ENCODE peak calls at places on chromosomes 13 and 19, in seven cellular contexts. One of them, this sample, is unnamed.

GRCh38 chr19:45985321-45985720 is 9.9 kb upstream of the CCDC61 start:
- DNase-seq in CD4-positive, CD25-positive, alpha-beta regulatory T cell: no peak
- DNase-seq in cardiac muscle cell: no peak
- DNase-seq in left lung: no peak
- DNase-seq in choroid plexus epithelial cell: no peak
- DNase-seq in neural progenitor cell: no peak
- DNase-seq in adrenal gland: no peak
- DNase-seq in this sample: no peak

GRCh38 chr13:95660981-95661581 is 15.9 kb upstream of the DNAJC3 start:
- DNase-seq in left lung: no peak
- DNase-seq in cardiac muscle cell: peak; percentile 74
- DNase-seq in choroid plexus epithelial cell: peak; percentile 71
- DNase-seq in CD4-positive, CD25-positive, alpha-beta regulatory T cell: peak; percentile 41
- DNase-seq in neural progenitor cell: peak; percentile 56
- DNase-seq in adrenal gland: no peak
- DNase-seq in this sample: peak; percentile 21

GRCh38 chr19:4089400-4089908 is 22.8 kb upstream of the ZBTB7A start:
- DNase-seq in neural progenitor cell: no peak
- DNase-seq in left lung: peak; percentile 67
- DNase-seq in CD4-positive, CD25-positive, alpha-beta regulatory T cell: peak; percentile 51
- DNase-seq in choroid plexus epithelial cell: no peak
- DNase-seq in adrenal gland: no peak
- DNase-seq in cardiac muscle cell: no peak
- DNase-seq in this sample: peak; percentile 53

GRCh38 chr13:94433055-94433947 is 46.2 kb downstream of the DCT start:
- DNase-seq in adrenal gland: no peak
- DNase-seq in cardiac muscle cell: peak; percentile 86
- DNase-seq in neural progenitor cell: peak; percentile 31
- DNase-seq in choroid plexus epithelial cell: no peak
- DNase-seq in left lung: no peak
- DNase-seq in CD4-positive, CD25-positive, alpha-beta regulatory T cell: peak; percentile 11
- DNase-seq in this sample: no peak

GRCh38 chr13:101623469-101624209 is 171.2 kb downstream of the ITGBL1 start:
- DNase-seq in CD4-positive, CD25-positive, alpha-beta regulatory T cell: no peak
- DNase-seq in neural progenitor cell: no peak
- DNase-seq in adrenal gland: no peak
- DNase-seq in cardiac muscle cell: no peak
- DNase-seq in choroid plexus epithelial cell: peak; percentile 46
- DNase-seq in left lung: no peak
- DNase-seq in this sample: no peak

GRCh38 chr13:92137519-92137918 is 739.1 kb downstream of the GPC5 start:
- DNase-seq in CD4-positive, CD25-positive, alpha-beta regulatory T cell: no peak
- DNase-seq in cardiac muscle cell: no peak
- DNase-seq in neural progenitor cell: peak; percentile 3
- DNase-seq in adrenal gland: no peak
- DNase-seq in left lung: no peak
- DNase-seq in choroid plexus epithelial cell: peak; percentile 44
- DNase-seq in this sample: no peak

GRCh38 chr13:63901630-63902029 is 2486.0 kb upstream of the PCDH20 start:
- DNase-seq in adrenal gland: no peak
- DNase-seq in left lung: no peak
- DNase-seq in cardiac muscle cell: no peak
- DNase-seq in choroid plexus epithelial cell: no peak
- DNase-seq in CD4-positive, CD25-positive, alpha-beta regulatory T cell: no peak
- DNase-seq in neural progenitor cell: peak; percentile 13
- DNase-seq in this sample: no peak

GRCh38 chr13:21033866-21034601 is 27.4 kb downstream of the LATS2 start:
- DNase-seq in left lung: no peak
- DNase-seq in adrenal gland: no peak
- DNase-seq in cardiac muscle cell: no peak
- DNase-seq in neural progenitor cell: no peak
- DNase-seq in choroid plexus epithelial cell: no peak
- DNase-seq in CD4-positive, CD25-positive, alpha-beta regulatory T cell: no peak
- DNase-seq in this sample: no peak

GRCh38 chr13:63737418-63737817 is 2321.8 kb upstream of the PCDH20 start:
- DNase-seq in CD4-positive, CD25-positive, alpha-beta regulatory T cell: no peak
- DNase-seq in adrenal gland: no peak
- DNase-seq in neural progenitor cell: no peak
- DNase-seq in cardiac muscle cell: no peak
- DNase-seq in choroid plexus epithelial cell: no peak
- DNase-seq in left lung: no peak
- DNase-seq in this sample: no peak

GRCh38 chr13:20704459-20705069 is 1.1 kb downstream of the IL17D start:
- DNase-seq in adrenal gland: no peak
- DNase-seq in cardiac muscle cell: no peak
- DNase-seq in choroid plexus epithelial cell: no peak
- DNase-seq in left lung: no peak
- DNase-seq in neural progenitor cell: no peak
- DNase-seq in CD4-positive, CD25-positive, alpha-beta regulatory T cell: no peak
- DNase-seq in this sample: no peak

DNA sequence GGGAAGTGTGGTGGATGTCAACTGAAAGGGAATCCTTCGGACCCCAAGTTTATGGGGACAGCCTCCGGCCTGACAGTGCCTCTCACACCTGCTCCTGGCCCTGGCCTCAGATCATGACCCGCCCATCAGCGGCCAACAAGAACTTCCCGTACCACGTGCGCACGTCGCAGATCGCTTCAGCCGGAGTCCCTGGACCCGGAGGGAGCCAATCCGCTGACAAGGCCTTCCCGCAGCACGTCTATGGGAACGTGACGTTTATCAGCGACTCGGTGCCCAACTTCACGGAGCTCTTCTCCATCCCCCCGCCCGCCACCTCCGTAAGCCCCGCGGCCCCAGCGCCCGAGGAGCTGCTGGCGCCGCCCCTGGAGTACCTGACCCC is 2.0 kb upstream of the MEGF8 start:
- DNase-seq in cardiac muscle cell: no peak
- DNase-seq in adrenal gland: no peak
- DNase-seq in CD4-positive, CD25-positive, alpha-beta regulatory T cell: no peak
- DNase-seq in choroid plexus epithelial cell: no peak
- DNase-seq in left lung: no peak
- DNase-seq in neural progenitor cell: peak; percentile 64
- DNase-seq in this sample: no peak
- H3K4me3 ChIP-seq in cardiac muscle cell: no peak overlapping the region
- H3K4me3 ChIP-seq in adrenal gland: no peak overlapping the region
- H3K4me3 ChIP-seq in CD4-positive, CD25-positive, alpha-beta regulatory T cell: no peak overlapping the region
- H3K4me3 ChIP-seq in choroid plexus epithelial cell: no peak overlapping the region
- H3K4me3 ChIP-seq in left lung: no peak overlapping the region
- H3K4me3 ChIP-seq in neural progenitor cell: peak overlapping the region; percentile 41
- H3K4me3 ChIP-seq in this sample: no peak overlapping the region

GRCh38 chr19:6862673-6863078 is 24.7 kb upstream of the ADGRE1 start:
- DNase-seq in cardiac muscle cell: peak; percentile 84
- DNase-seq in choroid plexus epithelial cell: peak; percentile 85
- DNase-seq in CD4-positive, CD25-positive, alpha-beta regulatory T cell: peak; percentile 90
- DNase-seq in neural progenitor cell: peak; percentile 89
- DNase-seq in adrenal gland: peak; percentile 75
- DNase-seq in left lung: peak; percentile 86
- DNase-seq in this sample: peak; percentile 93
- H3K4me3 ChIP-seq in cardiac muscle cell: no peak overlapping the region
- H3K4me3 ChIP-seq in choroid plexus epithelial cell: peak overlapping the region; percentile 44
- H3K4me3 ChIP-seq in CD4-positive, CD25-positive, alpha-beta regulatory T cell: peak overlapping the region; percentile 73
- H3K4me3 ChIP-seq in neural progenitor cell: no peak overlapping the region
- H3K4me3 ChIP-seq in adrenal gland: peak overlapping the region; percentile 32
- H3K4me3 ChIP-seq in left lung: peak overlapping the region; percentile 22
- H3K4me3 ChIP-seq in this sample: no peak overlapping the region

DNA sequence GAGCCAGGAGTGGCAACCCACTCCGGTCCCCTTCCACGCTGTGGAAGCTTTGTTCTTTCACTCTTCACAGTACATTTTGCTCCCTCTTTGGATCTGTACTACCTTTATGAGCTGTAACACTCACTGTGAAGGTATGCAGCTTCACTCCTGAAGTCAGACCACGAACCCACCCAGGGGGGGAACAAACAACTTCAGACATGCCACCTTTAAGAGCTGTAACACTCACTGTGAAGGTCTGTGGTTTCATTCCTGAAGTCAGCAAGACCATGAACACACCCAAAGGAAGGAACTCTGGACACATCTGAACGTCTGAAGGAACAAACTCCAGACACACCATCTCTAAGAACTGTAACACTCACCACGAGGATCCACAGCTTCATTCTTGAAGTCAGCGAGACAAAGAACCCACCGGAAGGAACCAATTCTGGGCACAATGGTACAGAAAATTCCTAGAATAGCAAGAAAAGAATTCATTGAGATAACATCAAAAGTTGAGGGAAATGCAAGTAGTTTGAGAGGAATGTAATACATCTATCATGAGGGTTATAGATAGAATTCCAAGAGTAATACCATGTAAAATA is 1796.6 kb upstream of the MIR17HG start:
- DNase-seq in left lung: no peak
- DNase-seq in CD4-positive, CD25-positive, alpha-beta regulatory T cell: no peak
- DNase-seq in choroid plexus epithelial cell: peak; percentile 28
- DNase-seq in adrenal gland: no peak
- DNase-seq in cardiac muscle cell: no peak
- DNase-seq in neural progenitor cell: no peak
- DNase-seq in this sample: no peak
- H3K4me3 ChIP-seq in left lung: no peak overlapping the region
- H3K4me3 ChIP-seq in CD4-positive, CD25-positive, alpha-beta regulatory T cell: no peak overlapping the region
- H3K4me3 ChIP-seq in choroid plexus epithelial cell: no peak overlapping the region
- H3K4me3 ChIP-seq in adrenal gland: no peak overlapping the region
- H3K4me3 ChIP-seq in cardiac muscle cell: no peak overlapping the region
- H3K4me3 ChIP-seq in neural progenitor cell: no peak overlapping the region
- H3K4me3 ChIP-seq in this sample: no peak overlapping the region

DNA sequence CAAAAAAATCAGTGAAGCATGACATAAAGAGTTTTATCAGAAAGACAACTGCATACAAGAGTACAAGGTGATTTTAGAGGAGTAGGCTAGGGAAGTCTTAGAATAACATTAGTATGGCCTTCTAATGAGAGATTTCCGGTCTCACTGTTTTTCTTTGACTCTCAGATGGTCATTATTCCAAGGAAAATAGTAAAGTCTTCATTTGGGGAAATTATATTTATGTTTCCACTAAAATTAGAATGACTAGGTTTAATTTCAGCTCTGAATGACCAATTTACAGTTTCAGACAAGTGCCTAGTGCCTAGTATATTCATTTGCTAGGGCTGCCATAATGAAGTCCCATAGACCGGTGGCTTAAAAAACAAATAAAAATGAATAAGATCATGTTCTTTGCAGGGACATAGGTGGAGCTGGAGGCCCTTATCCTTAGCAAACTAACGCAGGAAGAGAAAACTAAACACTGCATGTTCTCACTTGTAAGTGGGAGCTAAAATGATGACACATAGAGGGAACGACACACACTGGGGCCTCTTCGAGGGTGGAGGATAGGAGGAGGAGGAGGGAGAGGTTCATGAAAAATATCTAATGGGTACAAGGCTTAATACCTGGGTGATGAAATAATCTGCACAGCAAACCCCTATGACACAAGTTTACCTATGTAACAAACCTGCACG is 303.1 kb downstream of the PCDH9 start:
- DNase-seq in choroid plexus epithelial cell: peak; percentile 50
- DNase-seq in left lung: no peak
- DNase-seq in CD4-positive, CD25-positive, alpha-beta regulatory T cell: no peak
- DNase-seq in adrenal gland: no peak
- DNase-seq in cardiac muscle cell: no peak
- DNase-seq in neural progenitor cell: no peak
- DNase-seq in this sample: no peak
- H3K4me3 ChIP-seq in choroid plexus epithelial cell: no peak overlapping the region
- H3K4me3 ChIP-seq in left lung: no peak overlapping the region
- H3K4me3 ChIP-seq in CD4-positive, CD25-positive, alpha-beta regulatory T cell: no peak overlapping the region
- H3K4me3 ChIP-seq in adrenal gland: no peak overlapping the region
- H3K4me3 ChIP-seq in cardiac muscle cell: no peak overlapping the region
- H3K4me3 ChIP-seq in neural progenitor cell: no peak overlapping the region
- H3K4me3 ChIP-seq in this sample: no peak overlapping the region

GRCh38 chr19:8576273-8576993 is 809 bp downstream of the MYO1F start:
- DNase-seq in neural progenitor cell: no peak
- DNase-seq in adrenal gland: no peak
- DNase-seq in CD4-positive, CD25-positive, alpha-beta regulatory T cell: peak; percentile 38
- DNase-seq in cardiac muscle cell: no peak
- DNase-seq in left lung: peak; percentile 52
- DNase-seq in choroid plexus epithelial cell: no peak
- DNase-seq in this sample: peak; percentile 37

GRCh38 chr19:8578642-8579265 is 1.5 kb upstream of the MYO1F start:
- DNase-seq in cardiac muscle cell: peak; percentile 85
- DNase-seq in choroid plexus epithelial cell: peak; percentile 75
- DNase-seq in neural progenitor cell: peak; percentile 85
- DNase-seq in adrenal gland: peak; percentile 73
- DNase-seq in left lung: peak; percentile 76
- DNase-seq in CD4-positive, CD25-positive, alpha-beta regulatory T cell: peak; percentile 81
- DNase-seq in this sample: peak; percentile 79

GRCh38 chr19:8577741-8578140 is 499 bp upstream of the MYO1F start:
- DNase-seq in adrenal gland: no peak
- DNase-seq in neural progenitor cell: no peak
- DNase-seq in CD4-positive, CD25-positive, alpha-beta regulatory T cell: no peak
- DNase-seq in left lung: no peak
- DNase-seq in cardiac muscle cell: no peak
- DNase-seq in choroid plexus epithelial cell: no peak
- DNase-seq in this sample: no peak

GRCh38 chr19:8575467-8575997 is 1.7 kb downstream of the MYO1F start:
- DNase-seq in left lung: no peak
- DNase-seq in neural progenitor cell: no peak
- DNase-seq in CD4-positive, CD25-positive, alpha-beta regulatory T cell: peak; percentile 88
- DNase-seq in cardiac muscle cell: no peak
- DNase-seq in adrenal gland: no peak
- DNase-seq in choroid plexus epithelial cell: peak; percentile 47
- DNase-seq in this sample: peak; percentile 61

GRCh38 chr19:8577247-8577646 is at the start of gene MYO1F:
- DNase-seq in adrenal gland: peak; percentile 43
- DNase-seq in left lung: peak; percentile 83
- DNase-seq in neural progenitor cell: no peak
- DNase-seq in choroid plexus epithelial cell: no peak
- DNase-seq in cardiac muscle cell: no peak
- DNase-seq in CD4-positive, CD25-positive, alpha-beta regulatory T cell: peak; percentile 37
- DNase-seq in this sample: no peak
- H3K4me3 ChIP-seq in adrenal gland: peak within 1 kb of the TSS; percentile 34
- H3K4me3 ChIP-seq in left lung: peak within 1 kb of the TSS; percentile 21
- H3K4me3 ChIP-seq in neural progenitor cell: no peak within 1 kb of the TSS
- H3K4me3 ChIP-seq in choroid plexus epithelial cell: no peak within 1 kb of the TSS
- H3K4me3 ChIP-seq in cardiac muscle cell: no peak within 1 kb of the TSS
- H3K4me3 ChIP-seq in CD4-positive, CD25-positive, alpha-beta regulatory T cell: peak within 1 kb of the TSS; percentile 90
- H3K4me3 ChIP-seq in this sample: peak within 1 kb of the TSS; percentile 78